ENCODE peak calls at places on chromosomes 16 and 17, in seven cellular contexts. G is kidney tubule cell; Z is anterior cingulate cortex; A is activated CD4-positive, alpha-beta T cell treated with anti-CD3 and anti-CD28 coated beads, Interleukin-2, amount 50 U/mL, for 48 hours; M is astrocyte of the hippocampus; K is nephron progenitor cell; B is RWPE1. J is an unnamed sample.

GRCh38 chr17:77442976-77443742 is 302.4 kb downstream of the SEC14L1 start:
- DNase-seq in G (no peak), Z (no peak), A (no peak), M (no peak), K (no peak), B (no peak), J (no peak)

GRCh38 chr16:9567674-9568073 is 476.2 kb downstream of the HAPSTR1 start:
- DNase-seq in G (no peak), Z (no peak), A (no peak), M (no peak), K (no peak), B (no peak), J (no peak)

GRCh38 chr16:86994651-86995171 is 322.5 kb downstream of the C16orf95 start:
- DNase-seq in G (peak), Z (no peak), A (no peak), M (peak), K (peak), B (peak), J (no peak)

GRCh38 chr16:49603956-49604355 is 230.4 kb downstream of the C16orf78 start:
- DNase-seq in G (no peak), Z (no peak), A (no peak), M (no peak), K (no peak), B (no peak), J (no peak)

GRCh38 chr17:70563301-70563820 is 394.0 kb downstream of the KCNJ2 start:
- DNase-seq in G (peak), Z (no peak), A (no peak), M (peak), K (no peak), B (no peak), J (no peak)

GRCh38 chr16:83533193-83533592 is 274.6 kb upstream of the HSBP1 start:
- DNase-seq in G (peak), Z (no peak), A (no peak), M (peak), K (no peak), B (peak), J (no peak)

GRCh38 chr17:26792486-26792885 is 501.4 kb upstream of the WSB1 start:
- DNase-seq in G (no peak), Z (no peak), A (no peak), M (peak), K (no peak), B (no peak), J (no peak)

GRCh38 chr16:12613131-12613991 is 190.3 kb downstream of the CPPED1 start:
- DNase-seq in G (peak), Z (no peak), A (peak), M (peak), K (no peak), B (peak), J (no peak)

GRCh38 chr17:27974531-27975145 is 67.8 kb upstream of the NLK start:
- DNase-seq in G (no peak), Z (no peak), A (no peak), M (no peak), K (no peak), B (no peak), J (no peak)

GRCh38 chr16:85153046-85153445 is 40.8 kb upstream of the CIBAR2 start:
- DNase-seq in G (no peak), Z (no peak), A (no peak), M (no peak), K (no peak), B (no peak), J (no peak)

GRCh38 chr16:89018605-89019158 is 41.7 kb upstream of the CBFA2T3 start:
- DNase-seq in G (no peak), Z (no peak), A (no peak), M (no peak), K (peak), B (no peak), J (peak)

GRCh38 chr16:23280483-23280967 is 21.6 kb upstream of the SCNN1B start:
- DNase-seq in G (peak), Z (no peak), A (no peak), M (peak), K (no peak), B (peak), J (no peak)

GRCh38 chr16:74455619-74456289 is 34.5 kb upstream of the CLEC18B start:
- DNase-seq in G (no peak), Z (no peak), A (no peak), M (peak), K (no peak), B (peak), J (no peak)

GRCh38 chr17:55527520-55528118 is 16.4 kb upstream of the SMIM36 start:
- DNase-seq in G (peak), Z (peak), A (peak), M (peak), K (peak), B (peak), J (no peak)

GRCh38 chr17:9571201-9571600 is 4.4 kb downstream of the STX8 start:
- DNase-seq in G (no peak), Z (no peak), A (no peak), M (no peak), K (no peak), B (no peak), J (no peak)

GRCh38 chr17:80677214-80677756 is 132.6 kb downstream of the RPTOR start:
- DNase-seq in G (no peak), Z (no peak), A (no peak), M (no peak), K (no peak), B (no peak), J (no peak)

GRCh38 chr16:85910854-85911247 is 11.9 kb downstream of the IRF8 start:
- DNase-seq in G (no peak), Z (no peak), A (no peak), M (no peak), K (no peak), B (no peak), J (no peak)

GRCh38 chr17:13346081-13346533 is 255.6 kb downstream of the HS3ST3A1 start:
- DNase-seq in G (peak), Z (no peak), A (peak), M (peak), K (no peak), B (peak), J (no peak)